ENCODE peak calls at places on chromosomes 11 and 22, in five cellular contexts. E is amniotic epithelial cell, D is activated T-cell treated with anti-CD3 and anti-CD28 coated beads for 48 hours, Q is ELR, G is M059J. K is an unnamed sample.

GRCh38 chr22:37735054-37735453 is 38.2 kb downstream of the TRIOBP start:
- DNase-seq in D (no peak), Q (peak; percentile 68), G (peak; percentile 53), E (no peak), K (peak; percentile 12)

GRCh38 chr11:84518601-84519183 is 1108.5 kb downstream of the DLG2 start:
- DNase-seq in G (no peak), D (no peak), E (no peak), Q (no peak), K (no peak)

GRCh38 chr11:20631525-20632168 is 32.2 kb downstream of the SLC6A5 start:
- DNase-seq in G (no peak), D (no peak), Q (no peak), E (no peak), K (no peak)

GRCh38 chr11:70606248-70606950 is 208.1 kb downstream of the CTTN start:
- DNase-seq in E (no peak), Q (no peak), D (no peak), G (no peak), K (peak; percentile 27)

GRCh38 chr11:70616938-70617674 is 218.8 kb downstream of the CTTN start:
- DNase-seq in G (no peak), D (no peak), Q (no peak), E (no peak), K (no peak)

GRCh38 chr22:39381009-39381755 is 18.4 kb upstream of the TAB1 start:
- DNase-seq in G (peak; percentile 20), E (no peak), D (no peak), Q (peak; percentile 33), K (no peak)

GRCh38 chr11:17415523-17416104 is 27.2 kb upstream of the KCNJ11 start:
- DNase-seq in D (no peak), E (no peak), Q (no peak), G (no peak), K (no peak)

GRCh38 chr11:87425943-87426342 is 388.2 kb downstream of the TMEM135 start:
- DNase-seq in G (peak; percentile 90), Q (peak; percentile 64), E (no peak), D (no peak), K (no peak)

GRCh38 chr11:12280838-12281565 is 96.4 kb upstream of the PARVA start:
- DNase-seq in G (no peak), E (peak; percentile 33), Q (peak; percentile 54), D (no peak), K (no peak)

GRCh38 chr11:19642759-19643158 is 69.9 kb upstream of the NAV2 start:
- DNase-seq in Q (no peak), D (no peak), E (no peak), G (no peak), K (no peak)

GRCh38 chr11:65444314-65445051 is 21.9 kb downstream of the NEAT1 start:
- DNase-seq in Q (peak; percentile 16), G (peak; percentile 63), D (no peak), E (peak; percentile 48), K (no peak)

GRCh38 chr22:47927811-47928210 is 1165.4 kb downstream of the TBC1D22A start:
- DNase-seq in E (no peak), D (no peak), G (no peak), Q (no peak), K (no peak)

GRCh38 chr11:17986007-17986710 is 26.7 kb downstream of the SERGEF start:
- DNase-seq in Q (peak; percentile 75), E (peak; percentile 27), G (peak; percentile 80), D (no peak), K (no peak)

GRCh38 chr22:39908737-39909136 is 7.9 kb downstream of the GRAP2 start:
- DNase-seq in D (no peak), Q (peak; percentile 65), E (peak; percentile 13), G (peak; percentile 16), K (no peak)

GRCh38 chr11:9001736-9002135 is 2.1 kb downstream of the NRIP3 start:
- DNase-seq in Q (peak; percentile 97), G (peak; percentile 92), D (peak; percentile 33), E (peak; percentile 84), K (peak; percentile 84)